ENCODE peak calls at places on chromosomes 2 and 18, in six cellular contexts. N is hepatocyte, H is fibroblast of lung, W is left ventricle myocardium inferior, X is SK-N-SH, G is uterus. S is an unnamed sample.

GRCh38 chr2:197348721-197349337 is 38.2 kb upstream of the ANKRD44 start:
- DNase-seq in N (no peak), H (no peak), W (no peak), X (no peak), G (no peak), S (no peak)

GRCh38 chr2:210199186-210199765 is 26.0 kb downstream of the ACADL start:
- DNase-seq in N (peak; percentile 16), H (peak; percentile 16), W (no peak), X (no peak), G (no peak), S (no peak)

GRCh38 chr2:217553689-217554088 is 449.1 kb downstream of the TNS1 start:
- DNase-seq in N (no peak), H (no peak), W (no peak), X (no peak), G (no peak), S (no peak)

GRCh38 chr2:14907014-14907612 is 274.6 kb downstream of the LRATD1 start:
- DNase-seq in N (no peak), H (no peak), W (no peak), X (no peak), G (no peak), S (no peak)

GRCh38 chr2:237877576-237878307 is 18.3 kb downstream of the RAMP1 start:
- DNase-seq in N (no peak), H (no peak), W (no peak), X (no peak), G (peak; percentile 20), S (no peak)

GRCh38 chr18:41639218-41639617 is 315.8 kb upstream of the PIK3C3 start:
- DNase-seq in N (no peak), H (no peak), W (no peak), X (no peak), G (no peak), S (no peak)

GRCh38 chr2:20410556-20411277 is 36.2 kb upstream of the RHOB start:
- DNase-seq in N (no peak), H (no peak), W (no peak), X (no peak), G (no peak), S (no peak)

GRCh38 chr2:100104718-100105677 is 37.4 kb downstream of the AFF3 start:
- DNase-seq in N (peak; percentile 64), H (peak; percentile 35), W (peak; percentile 17), X (peak; percentile 90), G (no peak), S (no peak)

GRCh38 chr2:174235680-174236079 is 12.7 kb downstream of the OLA1 start:
- DNase-seq in N (no peak), H (peak; percentile 46), W (no peak), X (no peak), G (no peak), S (no peak)

GRCh38 chr2:195390686-195391085 is 266.3 kb upstream of the SLC39A10 start:
- DNase-seq in N (no peak), H (peak; percentile 39), W (no peak), X (no peak), G (no peak), S (no peak)

GRCh38 chr18:32469190-32469611 is 1.5 kb downstream of the GAREM1 start:
- DNase-seq in N (peak; percentile 58), H (peak; percentile 32), W (peak; percentile 24), X (peak; percentile 66), G (peak; percentile 17), S (peak; percentile 47)

GRCh38 chr2:140585016-140585415 is 1545.8 kb downstream of the LRP1B start:
- DNase-seq in N (no peak), H (no peak), W (no peak), X (no peak), G (no peak), S (no peak)

GRCh38 chr2:179877601-179878364 is 16.4 kb upstream of the ZNF385B start:
- DNase-seq in N (no peak), H (peak; percentile 11), W (no peak), X (no peak), G (no peak), S (no peak)
- H3K4me3 ChIP-seq in N (no peak overlapping the region), H (no peak overlapping the region), W (no peak overlapping the region), X (no peak overlapping the region), G (no peak overlapping the region), S (no peak overlapping the region)

GRCh38 chr2:239575931-239576445 is 175.2 kb upstream of the HDAC4 start:
- DNase-seq in N (no peak), H (no peak), W (peak; percentile 3), X (no peak), G (no peak), S (no peak)

GRCh38 chr2:239577306-239577705 is 176.5 kb upstream of the HDAC4 start:
- DNase-seq in N (no peak), H (no peak), W (no peak), X (no peak), G (no peak), S (no peak)

GRCh38 chr2:239578381-239578780 is 177.6 kb upstream of the HDAC4 start:
- DNase-seq in N (no peak), H (no peak), W (peak; percentile 3), X (no peak), G (no peak), S (no peak)

GRCh38 chr2:239577913-239578312 is 177.1 kb upstream of the HDAC4 start:
- DNase-seq in N (peak; percentile 44), H (no peak), W (no peak), X (no peak), G (no peak), S (no peak)

DNA sequence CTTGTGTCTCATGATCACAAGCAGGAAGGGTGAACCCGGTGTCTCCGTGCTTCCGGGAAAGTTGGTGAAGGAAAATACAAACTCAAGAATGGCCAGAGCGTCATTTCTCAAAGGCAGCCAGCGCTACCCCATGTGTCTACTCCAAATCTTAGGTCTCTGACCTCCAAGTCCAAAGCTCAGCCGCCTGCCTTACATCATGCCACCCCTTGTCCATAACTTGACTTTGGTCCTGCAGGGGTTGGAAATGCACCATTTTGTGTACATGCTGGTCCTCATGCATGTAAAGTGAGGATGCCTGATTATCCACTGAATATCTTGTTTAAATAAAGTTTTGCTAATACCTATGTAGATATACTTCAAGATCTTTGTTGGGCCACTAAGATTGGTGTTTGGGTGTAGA is 176.0 kb upstream of the HDAC4 start:
- DNase-seq in N (no peak), H (no peak), W (no peak), X (no peak), G (no peak), S (no peak)
- H3K9me3 ChIP-seq in N (no peaks in the 10 kb centered on the region), H (no peaks in the 10 kb centered on the region), W (no peaks in the 10 kb centered on the region), X (no peaks in the 10 kb centered on the region), G (no peaks in the 10 kb centered on the region), S (no peaks in the 10 kb centered on the region)

GRCh38 chr2:233639860-233640259 is 3.6 kb downstream of the UGT1A10 start:
- DNase-seq in N (no peak), H (no peak), W (no peak), X (no peak), G (no peak), S (no peak)

GRCh38 chr2:233638836-233639235 is 2.6 kb downstream of the UGT1A10 start:
- DNase-seq in N (no peak), H (no peak), W (no peak), X (no peak), G (no peak), S (peak; percentile 68)

GRCh38 chr2:233643128-233643527 is 6.9 kb downstream of the UGT1A10 start:
- DNase-seq in N (peak; percentile 3), H (peak; percentile 4), W (no peak), X (no peak), G (no peak), S (peak; percentile 41)
- TF ChIP-seq CTCF in N (peak; percentile 8), H (no peak), W (no peak), X (peak; percentile 11), G (no peak), S (peak; percentile 51)

DNA sequence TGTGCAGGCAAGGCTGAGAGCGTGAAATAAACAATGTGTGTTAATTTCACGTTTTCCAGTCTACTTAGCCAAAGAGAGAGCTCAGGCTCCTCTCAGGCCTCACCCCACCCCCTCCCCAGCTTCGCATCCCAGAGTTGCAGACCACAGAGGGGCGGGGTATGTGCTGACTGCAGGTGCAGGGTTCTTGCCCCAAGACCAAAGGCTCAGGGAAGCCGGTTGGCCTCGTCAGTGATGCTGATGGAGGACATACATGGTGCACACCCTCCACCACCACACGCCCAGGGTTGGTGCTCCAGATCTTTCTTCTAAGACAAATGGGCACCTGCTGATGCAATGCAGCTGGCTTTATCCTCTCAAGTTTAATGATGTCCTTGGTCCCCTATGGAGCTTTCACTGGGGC is 302.5 kb upstream of the SLC14A2 start:
- DNase-seq in N (no peak), H (no peak), W (no peak), X (no peak), G (no peak), S (no peak)
- H3K4me3 ChIP-seq in N (no peak overlapping the region), H (no peak overlapping the region), W (no peak overlapping the region), X (no peak overlapping the region), G (no peak overlapping the region), S (no peak overlapping the region)

DNA sequence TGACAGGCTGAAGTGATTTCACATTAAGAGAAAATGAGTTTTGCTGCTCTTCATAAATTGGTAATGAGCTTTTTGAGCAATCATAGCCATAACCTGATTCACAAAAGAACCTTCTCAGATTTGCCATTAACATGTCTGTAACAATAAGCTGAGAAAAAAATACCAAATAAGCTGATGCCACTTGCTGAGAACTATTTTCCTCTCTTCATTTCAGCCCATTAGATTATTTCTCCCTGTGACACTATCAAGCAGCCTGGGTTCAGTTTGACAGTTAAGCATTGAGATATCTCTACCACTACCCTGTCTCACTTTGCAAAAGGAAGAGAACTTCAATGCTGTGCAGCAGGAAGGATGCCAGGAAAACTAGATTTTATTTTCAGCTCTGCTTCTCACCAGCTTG is 673.9 kb downstream of the TRIB2 start:
- DNase-seq in N (no peak), H (no peak), W (no peak), X (no peak), G (no peak), S (no peak)
- H3K9me3 ChIP-seq in N (no peaks in the 10 kb centered on the region), H (no peaks in the 10 kb centered on the region), W (peaks cover 18% of the 10 kb centered on the region), X (no peaks in the 10 kb centered on the region), G (no peaks in the 10 kb centered on the region), S (no peaks in the 10 kb centered on the region)

GRCh38 chr2:68901561-68901960 is 30.4 kb upstream of the BMP10 start:
- DNase-seq in N (no peak), H (no peak), W (no peak), X (no peak), G (no peak), S (no peak)

GRCh38 chr2:68905116-68905515 is 33.9 kb upstream of the BMP10 start:
- DNase-seq in N (no peak), H (peak; percentile 62), W (no peak), X (no peak), G (no peak), S (no peak)

GRCh38 chr2:68900496-68901198 is 29.4 kb upstream of the BMP10 start:
- DNase-seq in N (no peak), H (no peak), W (no peak), X (no peak), G (no peak), S (no peak)

GRCh38 chr2:68901199-68901515 is 30.0 kb upstream of the BMP10 start:
- DNase-seq in N (no peak), H (peak; percentile 25), W (no peak), X (no peak), G (no peak), S (no peak)
- TF ChIP-seq CTCF in N (no peak), H (peak; percentile 21), W (no peak), X (no peak), G (no peak), S (no peak)

GRCh38 chr2:170716851-170717598 is 1.9 kb downstream of the SP5 start:
- DNase-seq in N (peak; percentile 90), H (peak; percentile 29), W (peak; percentile 23), X (peak; percentile 90), G (peak; percentile 36), S (peak; percentile 41)
- H3K4me3 ChIP-seq in N (peak overlapping the region; percentile 30), H (no peak overlapping the region), W (peak overlapping the region; percentile 70), X (no peak overlapping the region), G (no peak overlapping the region), S (peak overlapping the region; percentile 50)